ENCODE peak calls at places on chromosomes 16 and 17, in six cellular contexts. S, Q, R, J, T and I are unnamed samples.

GRCh38 chr17:67652433-67652832 is 65.3 kb upstream of the NOL11 start:
- DNase-seq in S (no peak), Q (no peak), R (no peak), J (no peak), T (no peak), I (no peak)

GRCh38 chr17:4440690-4441686 is 7.2 kb downstream of the SPNS3 start:
- DNase-seq in S (no peak), Q (no peak), R (peak; percentile 51), J (no peak), T (no peak), I (no peak)

GRCh38 chr16:15610369-15610871 is 32.5 kb downstream of the MARF1 start:
- DNase-seq in S (no peak), Q (no peak), R (no peak), J (no peak), T (no peak), I (no peak)

GRCh38 chr16:86396918-86397317 is 113.4 kb upstream of the FOXF1 start:
- DNase-seq in S (no peak), Q (no peak), R (no peak), J (no peak), T (no peak), I (no peak)

GRCh38 chr17:52158450-52159042 is at the start of gene CA10:
- DNase-seq in S (no peak), Q (no peak), R (no peak), J (no peak), T (no peak), I (no peak)

GRCh38 chr17:12959441-12959840 is 58.4 kb downstream of the ELAC2 start:
- DNase-seq in S (no peak), Q (no peak), R (no peak), J (no peak), T (no peak), I (no peak)

GRCh38 chr17:19448341-19449268 is 37.6 kb downstream of the RNF112 start:
- DNase-seq in S (no peak), Q (peak; percentile 94), R (no peak), J (no peak), T (no peak), I (no peak)

GRCh38 chr17:73531171-73531570 is 113.1 kb downstream of the SDK2 start:
- DNase-seq in S (no peak), Q (no peak), R (no peak), J (no peak), T (no peak), I (no peak)

GRCh38 chr17:43530303-43531081 is 15.6 kb downstream of the ETV4 start:
- DNase-seq in S (no peak), Q (peak; percentile 64), R (peak; percentile 41), J (peak; percentile 84), T (no peak), I (no peak)

GRCh38 chr16:21184834-21185233 is 26.4 kb downstream of the LDAF1 start:
- DNase-seq in S (no peak), Q (no peak), R (no peak), J (no peak), T (no peak), I (no peak)

GRCh38 chr16:56776562-56776961 is 46.6 kb downstream of the NUP93 start:
- DNase-seq in S (no peak), Q (no peak), R (peak; percentile 66), J (no peak), T (no peak), I (no peak)

GRCh38 chr17:74407384-74407783 is 24.5 kb upstream of the GPRC5C start:
- DNase-seq in S (no peak), Q (no peak), R (peak; percentile 93), J (no peak), T (no peak), I (no peak)

GRCh38 chr16:88393034-88393433 is 10.3 kb downstream of the ZNF469 start:
- DNase-seq in S (no peak), Q (peak; percentile 82), R (peak; percentile 71), J (peak; percentile 45), T (no peak), I (no peak)

GRCh38 chr16:10606607-10607006 is 26.2 kb upstream of the EMP2 start:
- DNase-seq in S (no peak), Q (no peak), R (no peak), J (no peak), T (no peak), I (no peak)

GRCh38 chr17:52653014-52653413 is 494.5 kb upstream of the CA10 start:
- DNase-seq in S (no peak), Q (no peak), R (no peak), J (no peak), T (no peak), I (no peak)

GRCh38 chr16:82881517-82881916 is 254.7 kb downstream of the CDH13 start:
- DNase-seq in S (no peak), Q (no peak), R (no peak), J (no peak), T (no peak), I (no peak)

GRCh38 chr17:77256710-77257109 is 115.9 kb downstream of the SEC14L1 start:
- DNase-seq in S (no peak), Q (no peak), R (no peak), J (no peak), T (no peak), I (no peak)

GRCh38 chr16:918068-918467 is 52.7 kb downstream of the LMF1 start:
- DNase-seq in S (no peak), Q (no peak), R (no peak), J (no peak), T (no peak), I (no peak)

GRCh38 chr16:14399397-14400284 is 230.4 kb downstream of the PARN start:
- DNase-seq in S (no peak), Q (peak; percentile 74), R (no peak), J (peak; percentile 29), T (no peak), I (no peak)

GRCh38 chr17:41211845-41212466 is 14.5 kb upstream of the KRTAP9-2 start:
- DNase-seq in S (no peak), Q (no peak), R (no peak), J (no peak), T (no peak), I (no peak)

GRCh38 chr17:48021964-48022363 is 15.6 kb downstream of the COPZ2 start:
- DNase-seq in S (no peak), Q (no peak), R (no peak), J (no peak), T (no peak), I (no peak)

GRCh38 chr16:67277294-67277998 is 1.9 kb upstream of the PLEKHG4 start:
- DNase-seq in S (no peak), Q (peak; percentile 26), R (no peak), J (no peak), T (no peak), I (no peak)

GRCh38 chr17:67434061-67434525 is 57.0 kb downstream of the PITPNC1 start:
- DNase-seq in S (peak; percentile 62), Q (no peak), R (peak; percentile 28), J (peak; percentile 74), T (no peak), I (no peak)

GRCh38 chr17:76394166-76394565 is 9.8 kb downstream of the SPHK1 start:
- DNase-seq in S (no peak), Q (no peak), R (no peak), J (no peak), T (no peak), I (no peak)

GRCh38 chr16:19167710-19168172 is 299 bp upstream of the SYT17 start:
- DNase-seq in S (no peak), Q (peak; percentile 29), R (peak; percentile 81), J (peak; percentile 50), T (peak; percentile 86), I (peak; percentile 65)

GRCh38 chr16:54266363-54266955 is 20.1 kb downstream of the IRX3 start:
- DNase-seq in S (no peak), Q (peak; percentile 68), R (no peak), J (no peak), T (no peak), I (no peak)

GRCh38 chr17:83006515-83007455 is 72.6 kb upstream of the METRNL start:
- DNase-seq in S (no peak), Q (no peak), R (no peak), J (no peak), T (peak; percentile 9), I (no peak)

GRCh38 chr16:75377971-75378386 is 55.3 kb downstream of the CFDP1 start:
- DNase-seq in S (no peak), Q (peak; percentile 91), R (no peak), J (no peak), T (no peak), I (no peak)

GRCh38 chr17:77028900-77029299 is 111.9 kb upstream of the SEC14L1 start:
- DNase-seq in S (no peak), Q (no peak), R (no peak), J (no peak), T (no peak), I (no peak)

GRCh38 chr16:60203525-60204124 is 1469.5 kb upstream of the GOT2 start:
- DNase-seq in S (no peak), Q (no peak), R (no peak), J (no peak), T (no peak), I (no peak)

GRCh38 chr17:61454932-61455753 is 2.9 kb downstream of the TBX4 start:
- DNase-seq in S (no peak), Q (no peak), R (no peak), J (no peak), T (no peak), I (no peak)

GRCh38 chr16:1474047-1474446 is 781 bp downstream of the CLCN7 start:
- DNase-seq in S (no peak), Q (no peak), R (no peak), J (no peak), T (no peak), I (no peak)

GRCh38 chr16:86016201-86016965 is 117.4 kb downstream of the IRF8 start:
- DNase-seq in S (no peak), Q (peak; percentile 19), R (no peak), J (peak; percentile 46), T (no peak), I (peak; percentile 58)

GRCh38 chr16:57893217-57893558 is 77.7 kb downstream of the CNGB1 start:
- DNase-seq in S (no peak), Q (no peak), R (no peak), J (no peak), T (no peak), I (no peak)

GRCh38 chr16:48165961-48166578 is 10.3 kb upstream of the ABCC12 start:
- DNase-seq in S (no peak), Q (peak; percentile 95), R (no peak), J (no peak), T (no peak), I (no peak)